ENCODE peak calls at places on chromosome 19, in five cellular contexts. U is germinal center; C is amniotic epithelial cell; Q is activated naive CD8-positive, alpha-beta T cell treated with anti-CD3 and anti-CD28 coated beads, Interleukin-2, amount 50 U/mL, for 24 hours; A is activated T-helper 9 cell treated with anti-CD3 and anti-CD28 coated beads, Interleukin-2, amount 50 U/mL, for 16 hours. W is an unnamed sample.

GRCh38 chr19:49515767-49516166 is 3.3 kb downstream of the FCGRT start:
- DNase-seq in U (no peak), C (peak), Q (no peak), A (no peak), W (no peak)

GRCh38 chr19:50522881-50523280 is 9.2 kb upstream of the ASPDH start:
- DNase-seq in U (no peak), C (no peak), Q (no peak), A (no peak), W (no peak)

GRCh38 chr19:17685451-17686026 is 2.6 kb downstream of the UNC13A start:
- DNase-seq in U (no peak), C (no peak), Q (no peak), A (no peak), W (no peak)

GRCh38 chr19:44723952-44724319 is 24.6 kb upstream of the BCL3 start:
- DNase-seq in U (peak), C (peak), Q (peak), A (peak), W (peak)

GRCh38 chr19:16824658-16825311 is 4.4 kb upstream of the SIN3B start:
- DNase-seq in U (no peak), C (peak), Q (no peak), A (no peak), W (no peak)

GRCh38 chr19:58154287-58154678 is 3.7 kb upstream of the ZNF329 start:
- DNase-seq in U (no peak), C (peak), Q (peak), A (no peak), W (no peak)

GRCh38 chr19:13091400-13092161 is 11.1 kb downstream of the LYL1 start:
- DNase-seq in U (no peak), C (peak), Q (no peak), A (no peak), W (no peak)

GRCh38 chr19:662962-663681 is at the start of gene RNF126:
- DNase-seq in U (peak), C (peak), Q (peak), A (peak), W (peak)

GRCh38 chr19:6787393-6787792 is 14.9 kb downstream of the VAV1 start:
- DNase-seq in U (no peak), C (no peak), Q (no peak), A (no peak), W (no peak)

GRCh38 chr19:20664917-20665781 is 3.8 kb upstream of the ZNF626 start:
- DNase-seq in U (no peak), C (peak), Q (no peak), A (no peak), W (no peak)

GRCh38 chr19:7869453-7869909 is 4.7 kb downstream of the PRR36 start:
- DNase-seq in U (peak), C (no peak), Q (peak), A (peak), W (peak)

GRCh38 chr19:15264061-15264932 is 32.0 kb upstream of the EPHX3 start:
- DNase-seq in U (peak), C (peak), Q (peak), A (peak), W (peak)

GRCh38 chr19:47495478-47496372 is 11.7 kb upstream of the KPTN start:
- DNase-seq in U (no peak), C (no peak), Q (no peak), A (no peak), W (no peak)